ENCODE peak calls at places on chromosomes 4 and X, in nine cellular contexts. One of them, this sample, is unnamed.
A peak's percentile ranks its signal among the peaks of the same experiment; 100 is the strongest.

GRCh38 chrX:53595266-53595810 is 91.2 kb downstream of the HUWE1 start:
- DNase-seq in heart left ventricle: no peak
- DNase-seq in activated CD4-positive, alpha-beta memory T cell treated with anti-CD3 and anti-CD28 coated beads, Interleukin-2, amount 10 ng/mL, durations not matched to agents 7 days and 5 days: no peak
- DNase-seq in Ammon's horn: no peak
- DNase-seq in COLO829: peak; percentile 28
- DNase-seq in gastrocnemius medialis: no peak
- DNase-seq in left colon: no peak
- DNase-seq in psoas muscle: no peak
- DNase-seq in stimulated activated CD4-positive, alpha-beta T cell treated with anti-CD3 and anti-CD28 coated beads, TNF-alpha, amount 100 ng/mL, for 48 hours: no peak
- DNase-seq in this sample: no peak

GRCh38 chrX:19085975-19086772 is 36.1 kb downstream of the ADGRG2 start:
- DNase-seq in COLO829: no peak
- DNase-seq in stimulated activated CD4-positive, alpha-beta T cell treated with anti-CD3 and anti-CD28 coated beads, TNF-alpha, amount 100 ng/mL, for 48 hours: no peak
- DNase-seq in psoas muscle: no peak
- DNase-seq in left colon: no peak
- DNase-seq in gastrocnemius medialis: no peak
- DNase-seq in Ammon's horn: peak; percentile 2
- DNase-seq in heart left ventricle: no peak
- DNase-seq in activated CD4-positive, alpha-beta memory T cell treated with anti-CD3 and anti-CD28 coated beads, Interleukin-2, amount 10 ng/mL, durations not matched to agents 7 days and 5 days: no peak
- DNase-seq in this sample: no peak

GRCh38 chr4:122744229-122744628 is 11.7 kb downstream of the BBS12 start:
- DNase-seq in Ammon's horn: peak; percentile 16
- DNase-seq in COLO829: no peak
- DNase-seq in activated CD4-positive, alpha-beta memory T cell treated with anti-CD3 and anti-CD28 coated beads, Interleukin-2, amount 10 ng/mL, durations not matched to agents 7 days and 5 days: no peak
- DNase-seq in stimulated activated CD4-positive, alpha-beta T cell treated with anti-CD3 and anti-CD28 coated beads, TNF-alpha, amount 100 ng/mL, for 48 hours: no peak
- DNase-seq in left colon: no peak
- DNase-seq in gastrocnemius medialis: no peak
- DNase-seq in psoas muscle: no peak
- DNase-seq in heart left ventricle: no peak
- DNase-seq in this sample: peak; percentile 36

GRCh38 chr4:42671431-42672194 is 14.7 kb upstream of the ATP8A1 start:
- DNase-seq in COLO829: no peak
- DNase-seq in left colon: no peak
- DNase-seq in gastrocnemius medialis: no peak
- DNase-seq in psoas muscle: no peak
- DNase-seq in activated CD4-positive, alpha-beta memory T cell treated with anti-CD3 and anti-CD28 coated beads, Interleukin-2, amount 10 ng/mL, durations not matched to agents 7 days and 5 days: peak; percentile 64
- DNase-seq in Ammon's horn: no peak
- DNase-seq in stimulated activated CD4-positive, alpha-beta T cell treated with anti-CD3 and anti-CD28 coated beads, TNF-alpha, amount 100 ng/mL, for 48 hours: no peak
- DNase-seq in heart left ventricle: no peak
- DNase-seq in this sample: no peak

GRCh38 chr4:81038636-81039350 is 8.3 kb downstream of the BMP3 start:
- DNase-seq in COLO829: no peak
- DNase-seq in left colon: no peak
- DNase-seq in activated CD4-positive, alpha-beta memory T cell treated with anti-CD3 and anti-CD28 coated beads, Interleukin-2, amount 10 ng/mL, durations not matched to agents 7 days and 5 days: no peak
- DNase-seq in heart left ventricle: no peak
- DNase-seq in Ammon's horn: no peak
- DNase-seq in stimulated activated CD4-positive, alpha-beta T cell treated with anti-CD3 and anti-CD28 coated beads, TNF-alpha, amount 100 ng/mL, for 48 hours: no peak
- DNase-seq in gastrocnemius medialis: no peak
- DNase-seq in psoas muscle: no peak
- DNase-seq in this sample: no peak

GRCh38 chrX:110044531-110045249 is 41.8 kb downstream of the TMEM164 start:
- DNase-seq in Ammon's horn: no peak
- DNase-seq in activated CD4-positive, alpha-beta memory T cell treated with anti-CD3 and anti-CD28 coated beads, Interleukin-2, amount 10 ng/mL, durations not matched to agents 7 days and 5 days: no peak
- DNase-seq in psoas muscle: no peak
- DNase-seq in heart left ventricle: no peak
- DNase-seq in COLO829: no peak
- DNase-seq in left colon: no peak
- DNase-seq in gastrocnemius medialis: no peak
- DNase-seq in stimulated activated CD4-positive, alpha-beta T cell treated with anti-CD3 and anti-CD28 coated beads, TNF-alpha, amount 100 ng/mL, for 48 hours: no peak
- DNase-seq in this sample: no peak

GRCh38 chr4:150889306-150889705 is 125.8 kb downstream of the LRBA start:
- DNase-seq in COLO829: no peak
- DNase-seq in Ammon's horn: no peak
- DNase-seq in left colon: no peak
- DNase-seq in stimulated activated CD4-positive, alpha-beta T cell treated with anti-CD3 and anti-CD28 coated beads, TNF-alpha, amount 100 ng/mL, for 48 hours: no peak
- DNase-seq in gastrocnemius medialis: no peak
- DNase-seq in psoas muscle: no peak
- DNase-seq in activated CD4-positive, alpha-beta memory T cell treated with anti-CD3 and anti-CD28 coated beads, Interleukin-2, amount 10 ng/mL, durations not matched to agents 7 days and 5 days: no peak
- DNase-seq in heart left ventricle: no peak
- DNase-seq in this sample: no peak

GRCh38 chr4:67744561-67745283 is 9.5 kb downstream of the GNRHR start:
- DNase-seq in stimulated activated CD4-positive, alpha-beta T cell treated with anti-CD3 and anti-CD28 coated beads, TNF-alpha, amount 100 ng/mL, for 48 hours: no peak
- DNase-seq in Ammon's horn: no peak
- DNase-seq in COLO829: no peak
- DNase-seq in psoas muscle: no peak
- DNase-seq in gastrocnemius medialis: no peak
- DNase-seq in heart left ventricle: no peak
- DNase-seq in activated CD4-positive, alpha-beta memory T cell treated with anti-CD3 and anti-CD28 coated beads, Interleukin-2, amount 10 ng/mL, durations not matched to agents 7 days and 5 days: no peak
- DNase-seq in left colon: no peak
- DNase-seq in this sample: no peak

GRCh38 chr4:26570596-26570995 is 13.3 kb upstream of the TBC1D19 start:
- DNase-seq in psoas muscle: no peak
- DNase-seq in left colon: no peak
- DNase-seq in COLO829: no peak
- DNase-seq in Ammon's horn: no peak
- DNase-seq in stimulated activated CD4-positive, alpha-beta T cell treated with anti-CD3 and anti-CD28 coated beads, TNF-alpha, amount 100 ng/mL, for 48 hours: no peak
- DNase-seq in activated CD4-positive, alpha-beta memory T cell treated with anti-CD3 and anti-CD28 coated beads, Interleukin-2, amount 10 ng/mL, durations not matched to agents 7 days and 5 days: no peak
- DNase-seq in heart left ventricle: no peak
- DNase-seq in gastrocnemius medialis: no peak
- DNase-seq in this sample: no peak

GRCh38 chr4:139672215-139672614 is 6.6 kb downstream of the MGST2 start:
- DNase-seq in psoas muscle: no peak
- DNase-seq in activated CD4-positive, alpha-beta memory T cell treated with anti-CD3 and anti-CD28 coated beads, Interleukin-2, amount 10 ng/mL, durations not matched to agents 7 days and 5 days: no peak
- DNase-seq in COLO829: no peak
- DNase-seq in Ammon's horn: no peak
- DNase-seq in left colon: no peak
- DNase-seq in gastrocnemius medialis: no peak
- DNase-seq in stimulated activated CD4-positive, alpha-beta T cell treated with anti-CD3 and anti-CD28 coated beads, TNF-alpha, amount 100 ng/mL, for 48 hours: no peak
- DNase-seq in heart left ventricle: no peak
- DNase-seq in this sample: no peak

GRCh38 chrX:154466907-154467306 is 8.8 kb downstream of the PLXNA3 start:
- DNase-seq in gastrocnemius medialis: no peak
- DNase-seq in activated CD4-positive, alpha-beta memory T cell treated with anti-CD3 and anti-CD28 coated beads, Interleukin-2, amount 10 ng/mL, durations not matched to agents 7 days and 5 days: no peak
- DNase-seq in left colon: no peak
- DNase-seq in psoas muscle: no peak
- DNase-seq in COLO829: no peak
- DNase-seq in Ammon's horn: no peak
- DNase-seq in heart left ventricle: no peak
- DNase-seq in stimulated activated CD4-positive, alpha-beta T cell treated with anti-CD3 and anti-CD28 coated beads, TNF-alpha, amount 100 ng/mL, for 48 hours: no peak
- DNase-seq in this sample: no peak

GRCh38 chr4:77631276-77631675 is 25.7 kb downstream of the CXCL13 start:
- DNase-seq in psoas muscle: no peak
- DNase-seq in COLO829: no peak
- DNase-seq in left colon: peak; percentile 78
- DNase-seq in Ammon's horn: no peak
- DNase-seq in stimulated activated CD4-positive, alpha-beta T cell treated with anti-CD3 and anti-CD28 coated beads, TNF-alpha, amount 100 ng/mL, for 48 hours: no peak
- DNase-seq in gastrocnemius medialis: no peak
- DNase-seq in activated CD4-positive, alpha-beta memory T cell treated with anti-CD3 and anti-CD28 coated beads, Interleukin-2, amount 10 ng/mL, durations not matched to agents 7 days and 5 days: no peak
- DNase-seq in heart left ventricle: no peak
- DNase-seq in this sample: no peak

GRCh38 chrX:38018734-38019410 is 12.5 kb downstream of the SYTL5 start:
- DNase-seq in COLO829: no peak
- DNase-seq in Ammon's horn: no peak
- DNase-seq in heart left ventricle: no peak
- DNase-seq in gastrocnemius medialis: no peak
- DNase-seq in psoas muscle: no peak
- DNase-seq in left colon: peak; percentile 11
- DNase-seq in activated CD4-positive, alpha-beta memory T cell treated with anti-CD3 and anti-CD28 coated beads, Interleukin-2, amount 10 ng/mL, durations not matched to agents 7 days and 5 days: no peak
- DNase-seq in stimulated activated CD4-positive, alpha-beta T cell treated with anti-CD3 and anti-CD28 coated beads, TNF-alpha, amount 100 ng/mL, for 48 hours: no peak
- DNase-seq in this sample: no peak